ENCODE peak calls at places on chromosomes 3 and 15, in ten cellular contexts. H is pancreas; D is aorta; X is CD4-positive, CD25-positive, alpha-beta regulatory T cell; L is neural progenitor cell; S is sigmoid colon; F is lower lobe of right lung; O is heart right ventricle; G is BE2C; V is GM06990. K is an unnamed sample.
A peak's percentile ranks its signal among the peaks of the same experiment; 100 is the strongest.

GRCh38 chr3:127800508-127800907 is 21.8 kb downstream of the MGLL start:
- DNase-seq in H (no peak), D (no peak), X (peak; percentile 67), L (no peak), S (no peak), F (no peak), O (no peak), G (no peak), V (no peak), K (peak; percentile 51)

GRCh38 chr15:59327942-59328341 is 44.7 kb downstream of the MYO1E start:
- DNase-seq in H (no peak), D (no peak), X (no peak), L (no peak), S (no peak), F (no peak), O (no peak), G (no peak), V (no peak), K (no peak)

GRCh38 chr15:78306176-78306774 is 6.9 kb upstream of the SKIC8 start:
- DNase-seq in H (no peak), D (no peak), X (no peak), L (no peak), S (no peak), F (no peak), O (no peak), G (no peak), V (no peak), K (peak; percentile 81)

GRCh38 chr3:11810276-11810675 is 36.4 kb downstream of the TAMM41 start:
- DNase-seq in H (no peak), D (no peak), X (no peak), L (no peak), S (no peak), F (no peak), O (no peak), G (no peak), V (no peak), K (peak; percentile 90)

GRCh38 chr3:151085889-151086483 is 522 bp downstream of the MED12L start:
- DNase-seq in H (peak; percentile 22), D (peak; percentile 79), X (no peak), L (peak; percentile 77), S (no peak), F (peak; percentile 53), O (peak; percentile 15), G (peak; percentile 72), V (peak; percentile 20), K (no peak)

GRCh38 chr3:117473981-117474563 is 764.5 kb downstream of the TUSC7 start:
- DNase-seq in H (no peak), D (no peak), X (no peak), L (peak; percentile 38), S (no peak), F (no peak), O (no peak), G (no peak), V (no peak), K (no peak)

GRCh38 chr3:193803288-193803687 is 210.3 kb downstream of the OPA1 start:
- DNase-seq in H (no peak), D (no peak), X (no peak), L (no peak), S (no peak), F (no peak), O (no peak), G (no peak), V (no peak), K (no peak)

GRCh38 chr3:187593347-187593850 is 76.8 kb downstream of the SST start:
- DNase-seq in H (no peak), D (no peak), X (no peak), L (no peak), S (no peak), F (no peak), O (no peak), G (no peak), V (no peak), K (no peak)

GRCh38 chr3:156525808-156526207 is 29.1 kb downstream of the SSR3 start:
- DNase-seq in H (no peak), D (no peak), X (no peak), L (no peak), S (no peak), F (no peak), O (no peak), G (no peak), V (no peak), K (no peak)

GRCh38 chr3:45644063-45644462 is 45.1 kb upstream of the SACM1L start:
- DNase-seq in H (no peak), D (no peak), X (no peak), L (no peak), S (no peak), F (no peak), O (no peak), G (no peak), V (no peak), K (peak; percentile 83)

GRCh38 chr3:183810643-183811594 is 14.5 kb downstream of the MAP6D1 start:
- DNase-seq in H (peak; percentile 84), D (peak; percentile 62), X (no peak), L (no peak), S (no peak), F (no peak), O (no peak), G (no peak), V (no peak), K (no peak)

GRCh38 chr3:138267083-138267482 is 62.6 kb downstream of the NME9 start:
- DNase-seq in H (no peak), D (no peak), X (no peak), L (no peak), S (no peak), F (no peak), O (no peak), G (no peak), V (no peak), K (no peak)
- H3K36me3 ChIP-seq in H (peaks cover 7% of the 10 kb centered on the region), D (no peaks in the 10 kb centered on the region), X (peaks cover 29% of the 10 kb centered on the region), L (peaks cover 9% of the 10 kb centered on the region), S (peaks cover 4% of the 10 kb centered on the region), F (peaks cover 83% of the 10 kb centered on the region), O (peaks cover 84% of the 10 kb centered on the region), G (peaks cover 16% of the 10 kb centered on the region), V (peaks cover 3% of the 10 kb centered on the region), K (no peaks in the 10 kb centered on the region)

DNA sequence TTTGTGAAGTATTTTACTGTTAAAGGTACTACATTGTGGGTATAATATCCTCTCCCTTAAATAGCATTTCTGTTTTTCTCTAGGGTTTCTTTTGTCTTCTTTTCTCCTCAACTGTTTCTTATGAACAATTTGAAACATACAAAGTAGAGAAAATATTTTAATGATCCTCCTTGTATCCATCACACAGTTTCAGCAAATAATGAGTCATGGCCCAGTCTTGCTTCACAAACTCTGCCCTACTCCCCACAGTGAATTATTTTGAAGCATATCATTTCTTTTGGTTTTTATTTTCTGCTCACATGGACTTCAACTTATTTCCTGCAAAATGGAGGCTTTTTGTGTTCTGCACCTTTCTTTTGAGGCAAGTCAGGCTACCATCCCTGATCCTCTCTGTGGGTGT is 6.1 kb upstream of the SCAANT1 start:
- DNase-seq in H (no peak), D (no peak), X (no peak), L (no peak), S (no peak), F (no peak), O (no peak), G (no peak), V (no peak), K (peak; percentile 41)
- H3K36me3 ChIP-seq in H (peaks cover 17% of the 10 kb centered on the region), D (no peaks in the 10 kb centered on the region), X (peaks cover 41% of the 10 kb centered on the region), L (peaks cover 22% of the 10 kb centered on the region), S (peaks cover 6% of the 10 kb centered on the region), F (peaks cover 37% of the 10 kb centered on the region), O (peaks cover 70% of the 10 kb centered on the region), G (peaks cover 16% of the 10 kb centered on the region), V (no peaks in the 10 kb centered on the region), K (peaks cover 5% of the 10 kb centered on the region)

DNA sequence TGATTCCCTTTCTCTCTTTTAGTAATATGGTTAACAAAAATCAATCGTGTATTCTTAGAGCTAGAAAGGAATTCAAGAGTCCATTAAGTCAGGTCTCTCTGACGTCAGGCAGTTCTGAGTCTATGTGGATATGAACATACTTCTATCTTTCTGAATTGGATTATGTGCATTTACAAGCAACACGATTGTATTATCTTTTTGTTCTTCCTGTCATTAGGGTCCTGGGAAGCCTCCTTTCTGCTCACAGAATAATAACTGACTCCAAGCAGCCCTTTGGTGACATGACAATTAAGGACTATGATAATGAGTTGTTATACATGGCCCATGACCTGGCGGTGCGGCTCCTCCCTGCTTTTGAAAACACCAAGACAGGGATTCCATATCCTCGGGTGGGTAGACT is 14.0 kb downstream of the EDEM1 start:
- DNase-seq in H (no peak), D (no peak), X (no peak), L (no peak), S (no peak), F (no peak), O (no peak), G (peak; percentile 41), V (no peak), K (no peak)
- H3K36me3 ChIP-seq in H (peaks cover 66% of the 10 kb centered on the region), D (peaks cover 4% of the 10 kb centered on the region), X (peaks cover 66% of the 10 kb centered on the region), L (peaks cover 4% of the 10 kb centered on the region), S (peaks cover 11% of the 10 kb centered on the region), F (peaks cover 71% of the 10 kb centered on the region), O (peaks cover 69% of the 10 kb centered on the region), G (peaks cover 11% of the 10 kb centered on the region), V (peaks cover 21% of the 10 kb centered on the region), K (peaks cover 13% of the 10 kb centered on the region)

GRCh38 chr3:73385538-73385937 is 239.2 kb downstream of the PDZRN3 start:
- DNase-seq in H (no peak), D (no peak), X (no peak), L (no peak), S (no peak), F (no peak), O (no peak), G (no peak), V (no peak), K (no peak)
- H3K36me3 ChIP-seq in H (peaks cover 4% of the 10 kb centered on the region), D (peaks cover 5% of the 10 kb centered on the region), X (no peaks in the 10 kb centered on the region), L (no peaks in the 10 kb centered on the region), S (peaks cover 30% of the 10 kb centered on the region), F (peaks cover 8% of the 10 kb centered on the region), O (peaks cover 85% of the 10 kb centered on the region), G (peaks cover 24% of the 10 kb centered on the region), V (no peaks in the 10 kb centered on the region), K (peaks cover 20% of the 10 kb centered on the region)

GRCh38 chr3:52682016-52682415 is 3.7 kb downstream of the PBRM1 start:
- DNase-seq in H (peak; percentile 39), D (no peak), X (no peak), L (peak; percentile 27), S (no peak), F (no peak), O (no peak), G (no peak), V (no peak), K (peak; percentile 94)

GRCh38 chr3:52678265-52678927 is 7.3 kb downstream of the PBRM1 start:
- DNase-seq in H (no peak), D (no peak), X (no peak), L (no peak), S (no peak), F (no peak), O (no peak), G (no peak), V (no peak), K (no peak)

GRCh38 chr3:52681610-52682009 is 4.1 kb downstream of the PBRM1 start:
- DNase-seq in H (no peak), D (no peak), X (no peak), L (no peak), S (no peak), F (no peak), O (no peak), G (no peak), V (no peak), K (no peak)

GRCh38 chr3:52679811-52680210 is 5.9 kb downstream of the PBRM1 start:
- DNase-seq in H (no peak), D (no peak), X (no peak), L (no peak), S (no peak), F (no peak), O (no peak), G (no peak), V (no peak), K (no peak)

GRCh38 chr3:52679139-52679538 is 6.6 kb downstream of the PBRM1 start:
- DNase-seq in H (no peak), D (no peak), X (no peak), L (no peak), S (no peak), F (no peak), O (no peak), G (no peak), V (no peak), K (peak; percentile 94)
- H3K36me3 ChIP-seq in H (peaks cover 30% of the 10 kb centered on the region), D (peaks cover 5% of the 10 kb centered on the region), X (peaks cover 41% of the 10 kb centered on the region), L (peaks cover 19% of the 10 kb centered on the region), S (peaks cover 12% of the 10 kb centered on the region), F (peaks cover 67% of the 10 kb centered on the region), O (peaks cover 58% of the 10 kb centered on the region), G (peaks cover 14% of the 10 kb centered on the region), V (peaks cover 11% of the 10 kb centered on the region), K (peaks cover 3% of the 10 kb centered on the region)